ENCODE peak calls at places on chromosomes 4 and X, in four cellular contexts. H is HepG2, T is IMR-90, O is K562. J is an unnamed sample.

GRCh38 chr4:2803624-2804448 is 11.0 kb downstream of the SH3BP2 start:
- DNase-seq in O (peak; percentile 59), T (no peak), H (no peak), J (no peak)

GRCh38 chr4:82898322-82899243 is 2.0 kb upstream of the THAP9 start:
- DNase-seq in T (peak; percentile 91), H (no peak), O (no peak), J (peak; percentile 10)

GRCh38 chrX:85590638-85591037 is 211.2 kb upstream of the POF1B start:
- DNase-seq in H (no peak), O (no peak), T (no peak), J (no peak)

GRCh38 chr4:97531351-97531750 is 611.9 kb downstream of the STPG2 start:
- DNase-seq in H (no peak), T (no peak), O (no peak), J (no peak)

GRCh38 chr4:21948347-21949072 is at the start of gene KCNIP4:
- DNase-seq in O (no peak), T (no peak), H (no peak), J (no peak)

GRCh38 chrX:46573896-46574336 is 351 bp downstream of the CHST7 start:
- DNase-seq in H (peak; percentile 53), O (no peak), T (peak; percentile 48), J (peak; percentile 83)

GRCh38 chrX:34656467-34656841 is 631 bp downstream of the TMEM47 start:
- DNase-seq in H (no peak), T (no peak), O (no peak), J (no peak)

GRCh38 chr4:149961876-149962597 is 116.2 kb upstream of the DCLK2 start:
- DNase-seq in H (no peak), O (no peak), T (peak; percentile 83), J (peak; percentile 28)

GRCh38 chrX:68421651-68422050 is 11.6 kb downstream of the OPHN1 start:
- DNase-seq in T (peak; percentile 8), O (no peak), H (no peak), J (no peak)

GRCh38 chrX:124725467-124725866 is 379.1 kb downstream of the SH2D1A start:
- DNase-seq in H (no peak), T (no peak), O (no peak), J (no peak)

GRCh38 chrX:144275403-144275802 is 391.5 kb downstream of the UBE2NL start:
- DNase-seq in O (no peak), T (no peak), H (no peak), J (no peak)

GRCh38 chrX:74422576-74423288 is 1.4 kb downstream of the SLC16A2 start:
- DNase-seq in T (peak; percentile 66), H (peak; percentile 4), O (no peak), J (no peak)

GRCh38 chrX:20623448-20623847 is 356.7 kb upstream of the RPS6KA3 start:
- DNase-seq in T (no peak), O (no peak), H (no peak), J (peak; percentile 4)

GRCh38 chrX:148381603-148382002 is 118.8 kb upstream of the AFF2 start:
- DNase-seq in T (no peak), H (no peak), O (no peak), J (no peak)

GRCh38 chrX:19852014-19853005 is 35.1 kb downstream of the SH3KBP1 start:
- DNase-seq in T (peak; percentile 65), H (peak; percentile 72), O (no peak), J (no peak)

GRCh38 chrX:138294951-138295350 is 416.6 kb downstream of the FGF13 start:
- DNase-seq in H (no peak), O (no peak), T (no peak), J (no peak)

GRCh38 chrX:21683910-21684309 is 25.8 kb upstream of the KLHL34 start:
- DNase-seq in O (no peak), H (no peak), T (peak; percentile 74), J (no peak)

GRCh38 chr4:15457401-15458201 is 12.1 kb upstream of the CC2D2A start:
- DNase-seq in H (peak; percentile 24), T (peak; percentile 81), O (peak; percentile 29), J (peak; percentile 37)

GRCh38 chr4:94801016-94801415 is 43.3 kb downstream of the BMPR1B start:
- DNase-seq in H (no peak), T (no peak), O (no peak), J (no peak)

GRCh38 chr4:53453385-53453784 is 75.9 kb downstream of the FIP1L1 start:
- DNase-seq in T (peak; percentile 15), H (no peak), O (no peak), J (no peak)

GRCh38 chr4:98627477-98627876 is 30.9 kb downstream of the TSPAN5 start:
- DNase-seq in H (no peak), T (no peak), O (no peak), J (no peak)

GRCh38 chrX:95911062-95911461 is 773.6 kb upstream of the DIAPH2 start:
- DNase-seq in O (no peak), T (no peak), H (no peak), J (no peak)

GRCh38 chrX:38305971-38306370 is 21.3 kb downstream of the RPGR start:
- DNase-seq in H (peak; percentile 18), T (no peak), O (no peak), J (no peak)

GRCh38 chr4:47061435-47061834 is 30.1 kb downstream of the GABRB1 start:
- DNase-seq in T (peak; percentile 81), O (no peak), H (no peak), J (no peak)

GRCh38 chr4:53620956-53621355 is 29.7 kb upstream of the LNX1 start:
- DNase-seq in T (no peak), H (no peak), O (no peak), J (peak; percentile 14)

GRCh38 chr4:103011378-103012025 is 8.0 kb downstream of the SLC9B1 start:
- DNase-seq in H (no peak), T (peak; percentile 48), O (peak; percentile 8), J (no peak)

GRCh38 chr4:15729910-15730533 is 27.2 kb downstream of the BST1 start:
- DNase-seq in T (peak; percentile 53), H (peak; percentile 45), O (peak; percentile 59), J (peak; percentile 40)

GRCh38 chr4:148834804-148835598 is 392.8 kb upstream of the NR3C2 start:
- DNase-seq in T (peak; percentile 61), H (no peak), O (no peak), J (peak; percentile 6)

GRCh38 chrX:141341743-141342142 is 99.4 kb upstream of the SPANXC start:
- DNase-seq in H (no peak), O (no peak), T (peak; percentile 1), J (no peak)

GRCh38 chr4:172736046-172736445 is 432.6 kb upstream of the GALNT7 start:
- DNase-seq in O (no peak), H (no peak), T (no peak), J (no peak)

GRCh38 chrX:150731795-150732194 is 38.6 kb downstream of the MTMR1 start:
- DNase-seq in H (no peak), O (no peak), T (peak; percentile 97), J (no peak)

GRCh38 chr4:113769744-113770143 is 8.2 kb upstream of the CAMK2D start:
- DNase-seq in H (no peak), T (no peak), O (no peak), J (no peak)

GRCh38 chr4:70515342-70516245 is 2.8 kb upstream of the AMTN start:
- DNase-seq in T (no peak), O (no peak), H (no peak), J (no peak)

GRCh38 chr4:158166701-158167100 is 6.1 kb downstream of the GASK1B start:
- DNase-seq in H (no peak), O (no peak), T (no peak), J (no peak)

GRCh38 chrX:153537526-153538295 is 20.3 kb downstream of the ATP2B3 start:
- DNase-seq in H (no peak), T (no peak), O (no peak), J (no peak)

GRCh38 chr4:5799406-5799805 is 88.4 kb downstream of the EVC start:
- DNase-seq in H (no peak), T (no peak), O (no peak), J (no peak)

GRCh38 chr4:111268769-111269414 is 646.0 kb upstream of the PITX2 start:
- DNase-seq in T (peak; percentile 49), H (no peak), O (no peak), J (no peak)
- TF ChIP-seq BHLHE40 in T (no peak), H (no peak), O (no peak), J (no peak)

DNA sequence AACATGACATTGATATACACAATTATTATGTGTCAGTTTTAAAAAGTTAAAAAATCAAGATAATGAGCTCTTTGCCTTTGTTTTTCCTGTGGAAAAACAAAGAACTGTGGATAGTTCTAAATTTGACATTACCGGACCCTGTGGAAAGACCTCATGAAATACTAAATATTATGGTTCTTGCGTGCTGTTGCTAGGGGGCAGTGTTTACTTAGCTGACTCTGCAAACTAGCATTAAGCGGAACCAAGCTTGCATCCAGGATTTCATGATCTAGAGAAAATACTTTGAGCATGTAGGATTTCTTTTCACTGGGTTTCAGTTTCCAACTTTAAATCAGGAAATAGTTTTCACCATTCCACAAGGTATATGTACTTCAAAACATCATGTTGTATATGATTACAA is 33.6 kb downstream of the CLCN4 start:
- DNase-seq in T (peak; percentile 83), O (peak; percentile 54), H (peak; percentile 72), J (peak; percentile 68)
- TF ChIP-seq MAZ in T (no peak), O (no peak), H (no peak), J (no peak)

GRCh38 chr4:165378763-165379631 is at the start of gene CPE:
- DNase-seq in H (peak; percentile 81), T (peak; percentile 44), O (no peak), J (peak; percentile 58)

GRCh38 chr4:165382640-165383039 is 3.8 kb downstream of the CPE start:
- DNase-seq in T (no peak), O (no peak), H (no peak), J (no peak)

GRCh38 chr4:165381821-165382373 is 3.1 kb downstream of the CPE start:
- DNase-seq in O (no peak), H (no peak), T (no peak), J (no peak)

GRCh38 chr4:165378398-165378762 is 428 bp upstream of the CPE start:
- DNase-seq in H (no peak), O (no peak), T (no peak), J (no peak)

GRCh38 chr4:165379662-165380061 is 854 bp downstream of the CPE start:
- DNase-seq in O (no peak), T (no peak), H (peak; percentile 32), J (no peak)
- TF ChIP-seq BHLHE40 in O (no peak), T (no peak), H (no peak), J (no peak)

DNA sequence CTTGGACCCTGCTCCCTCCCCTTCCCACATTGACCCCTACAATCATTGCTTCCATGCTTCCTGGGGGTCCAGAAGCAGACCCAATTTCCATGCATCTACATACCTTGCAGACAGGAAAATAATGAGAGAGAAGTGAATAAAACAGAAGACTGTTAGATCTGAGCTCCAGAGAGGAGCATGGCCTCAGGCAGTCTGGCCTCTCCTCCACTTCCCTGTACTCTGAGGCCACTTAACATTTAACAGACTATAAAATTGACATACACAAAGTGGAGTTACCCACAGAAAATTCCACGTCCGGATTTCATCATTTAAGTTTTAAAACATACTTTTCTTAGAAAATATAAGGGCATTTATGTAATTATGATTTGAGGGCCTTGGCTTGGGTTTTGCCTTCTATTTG is 2.1 kb upstream of the PRSS12 start:
- DNase-seq in H (no peak), O (no peak), T (no peak), J (no peak)
- TF ChIP-seq MAZ in H (no peak), O (no peak), T (no peak), J (no peak)

GRCh38 chrX:8897259-8897658 is 96.1 kb upstream of the FAM9A start:
- DNase-seq in H (no peak), O (no peak), T (peak; percentile 35), J (no peak)
- TF ChIP-seq BHLHE40 in H (no peak), O (no peak), T (no peak), J (no peak)

J was measured in A549.